ENCODE peak calls at places on chromosomes 13 and 19, in nine cellular contexts. One of them, this sample, is unnamed.

GRCh38 chr19:11010041-11010440 is 49.2 kb downstream of the SMARCA4 start:
- DNase-seq in CD8-positive, alpha-beta memory T cell: no peak
- DNase-seq in body of pancreas: no peak
- DNase-seq in aorta: no peak
- DNase-seq in Peyer's patch: no peak
- DNase-seq in HCT116: no peak
- DNase-seq in colonic mucosa: no peak
- DNase-seq in left ventricle myocardium inferior: no peak
- DNase-seq in endodermal cell: no peak
- DNase-seq in this sample: no peak

GRCh38 chr19:48999481-49000325 is 6.0 kb downstream of the RUVBL2 start:
- DNase-seq in HCT116: no peak
- DNase-seq in endodermal cell: peak; percentile 95
- DNase-seq in CD8-positive, alpha-beta memory T cell: peak; percentile 44
- DNase-seq in Peyer's patch: peak; percentile 41
- DNase-seq in left ventricle myocardium inferior: peak; percentile 38
- DNase-seq in body of pancreas: peak; percentile 51
- DNase-seq in colonic mucosa: peak; percentile 66
- DNase-seq in aorta: peak; percentile 77
- DNase-seq in this sample: no peak

GRCh38 chr19:11265785-11266236 is 3.5 kb upstream of the DOCK6 start:
- DNase-seq in HCT116: peak; percentile 56
- DNase-seq in aorta: no peak
- DNase-seq in Peyer's patch: no peak
- DNase-seq in colonic mucosa: peak; percentile 97
- DNase-seq in left ventricle myocardium inferior: no peak
- DNase-seq in endodermal cell: no peak
- DNase-seq in body of pancreas: peak; percentile 93
- DNase-seq in CD8-positive, alpha-beta memory T cell: no peak
- DNase-seq in this sample: no peak

GRCh38 chr13:51590966-51591627 is 6.8 kb downstream of the WDFY2 start:
- DNase-seq in body of pancreas: peak; percentile 50
- DNase-seq in CD8-positive, alpha-beta memory T cell: no peak
- DNase-seq in colonic mucosa: no peak
- DNase-seq in HCT116: no peak
- DNase-seq in Peyer's patch: no peak
- DNase-seq in aorta: no peak
- DNase-seq in endodermal cell: no peak
- DNase-seq in left ventricle myocardium inferior: no peak
- DNase-seq in this sample: no peak

GRCh38 chr13:114263590-114263989 is 17.8 kb upstream of the UPF3A start:
- DNase-seq in CD8-positive, alpha-beta memory T cell: peak; percentile 76
- DNase-seq in aorta: no peak
- DNase-seq in body of pancreas: no peak
- DNase-seq in colonic mucosa: no peak
- DNase-seq in HCT116: no peak
- DNase-seq in Peyer's patch: no peak
- DNase-seq in endodermal cell: no peak
- DNase-seq in left ventricle myocardium inferior: no peak
- DNase-seq in this sample: no peak

GRCh38 chr13:46146898-46147297 is 35.1 kb downstream of the LCP1 start:
- DNase-seq in HCT116: no peak
- DNase-seq in body of pancreas: no peak
- DNase-seq in aorta: no peak
- DNase-seq in Peyer's patch: no peak
- DNase-seq in left ventricle myocardium inferior: no peak
- DNase-seq in CD8-positive, alpha-beta memory T cell: no peak
- DNase-seq in colonic mucosa: no peak
- DNase-seq in endodermal cell: peak; percentile 76
- DNase-seq in this sample: no peak

GRCh38 chr13:27263438-27263837 is 7.2 kb upstream of the RASL11A start:
- DNase-seq in left ventricle myocardium inferior: no peak
- DNase-seq in aorta: no peak
- DNase-seq in body of pancreas: no peak
- DNase-seq in HCT116: no peak
- DNase-seq in Peyer's patch: no peak
- DNase-seq in CD8-positive, alpha-beta memory T cell: no peak
- DNase-seq in colonic mucosa: no peak
- DNase-seq in endodermal cell: no peak
- DNase-seq in this sample: no peak

GRCh38 chr19:18027151-18027550 is 19.2 kb downstream of the ARRDC2 start:
- DNase-seq in endodermal cell: no peak
- DNase-seq in aorta: no peak
- DNase-seq in CD8-positive, alpha-beta memory T cell: no peak
- DNase-seq in HCT116: no peak
- DNase-seq in body of pancreas: no peak
- DNase-seq in colonic mucosa: no peak
- DNase-seq in left ventricle myocardium inferior: no peak
- DNase-seq in Peyer's patch: no peak
- DNase-seq in this sample: no peak

GRCh38 chr13:113837554-113838355 is 26.1 kb downstream of the GAS6 start:
- DNase-seq in CD8-positive, alpha-beta memory T cell: no peak
- DNase-seq in body of pancreas: peak; percentile 96
- DNase-seq in left ventricle myocardium inferior: peak; percentile 96
- DNase-seq in Peyer's patch: peak; percentile 52
- DNase-seq in HCT116: peak; percentile 67
- DNase-seq in aorta: peak; percentile 97
- DNase-seq in colonic mucosa: peak; percentile 86
- DNase-seq in endodermal cell: peak; percentile 86
- DNase-seq in this sample: no peak

GRCh38 chr19:51501594-51502263 is at the start of gene SIGLEC12:
- DNase-seq in left ventricle myocardium inferior: peak; percentile 33
- DNase-seq in aorta: peak; percentile 76
- DNase-seq in colonic mucosa: peak; percentile 24
- DNase-seq in endodermal cell: no peak
- DNase-seq in body of pancreas: no peak
- DNase-seq in HCT116: no peak
- DNase-seq in CD8-positive, alpha-beta memory T cell: no peak
- DNase-seq in Peyer's patch: peak; percentile 62
- DNase-seq in this sample: no peak

GRCh38 chr13:77565635-77566034 is 30.1 kb downstream of the SCEL start:
- DNase-seq in Peyer's patch: no peak
- DNase-seq in endodermal cell: no peak
- DNase-seq in left ventricle myocardium inferior: no peak
- DNase-seq in colonic mucosa: no peak
- DNase-seq in body of pancreas: no peak
- DNase-seq in CD8-positive, alpha-beta memory T cell: no peak
- DNase-seq in aorta: no peak
- DNase-seq in HCT116: peak; percentile 12
- DNase-seq in this sample: no peak

GRCh38 chr19:56942749-56943148 is 102.2 kb upstream of the PEG3 start:
- DNase-seq in Peyer's patch: no peak
- DNase-seq in body of pancreas: no peak
- DNase-seq in HCT116: no peak
- DNase-seq in aorta: peak; percentile 59
- DNase-seq in endodermal cell: peak; percentile 45
- DNase-seq in CD8-positive, alpha-beta memory T cell: no peak
- DNase-seq in colonic mucosa: peak; percentile 19
- DNase-seq in left ventricle myocardium inferior: peak; percentile 30
- DNase-seq in this sample: no peak
- H3K9me3 ChIP-seq in Peyer's patch: peaks cover 4% of the 10 kb centered on the region
- H3K9me3 ChIP-seq in body of pancreas: no peaks in the 10 kb centered on the region
- H3K9me3 ChIP-seq in HCT116: peaks cover 13% of the 10 kb centered on the region
- H3K9me3 ChIP-seq in aorta: peaks cover 4% of the 10 kb centered on the region
- H3K9me3 ChIP-seq in endodermal cell: peaks cover 65% of the 10 kb centered on the region
- H3K9me3 ChIP-seq in CD8-positive, alpha-beta memory T cell: no peaks in the 10 kb centered on the region
- H3K9me3 ChIP-seq in colonic mucosa: no peaks in the 10 kb centered on the region
- H3K9me3 ChIP-seq in left ventricle myocardium inferior: peaks cover 6% of the 10 kb centered on the region
- H3K9me3 ChIP-seq in this sample: no peaks in the 10 kb centered on the region

GRCh38 chr19:2014731-2015610 is 543 bp downstream of the BTBD2 start:
- DNase-seq in aorta: no peak
- DNase-seq in CD8-positive, alpha-beta memory T cell: peak; percentile 28
- DNase-seq in colonic mucosa: no peak
- DNase-seq in Peyer's patch: no peak
- DNase-seq in left ventricle myocardium inferior: no peak
- DNase-seq in HCT116: no peak
- DNase-seq in body of pancreas: no peak
- DNase-seq in endodermal cell: peak; percentile 68
- DNase-seq in this sample: no peak
- H3K27ac ChIP-seq in aorta: no peak overlapping the region
- H3K27ac ChIP-seq in CD8-positive, alpha-beta memory T cell: peak overlapping the region; percentile 1
- H3K27ac ChIP-seq in colonic mucosa: no peak overlapping the region
- H3K27ac ChIP-seq in Peyer's patch: peak overlapping the region; percentile 83
- H3K27ac ChIP-seq in left ventricle myocardium inferior: peak overlapping the region; percentile 77
- H3K27ac ChIP-seq in HCT116: peak overlapping the region; percentile 80
- H3K27ac ChIP-seq in body of pancreas: peak overlapping the region; percentile 65
- H3K27ac ChIP-seq in endodermal cell: no peak overlapping the region
- H3K27ac ChIP-seq in this sample: peak overlapping the region; percentile 74

GRCh38 chr13:57264965-57265364 is 98.0 kb downstream of the PRR20E start:
- DNase-seq in HCT116: no peak
- DNase-seq in endodermal cell: no peak
- DNase-seq in colonic mucosa: no peak
- DNase-seq in aorta: no peak
- DNase-seq in left ventricle myocardium inferior: no peak
- DNase-seq in CD8-positive, alpha-beta memory T cell: no peak
- DNase-seq in body of pancreas: no peak
- DNase-seq in Peyer's patch: no peak
- DNase-seq in this sample: no peak
- H3K9me3 ChIP-seq in HCT116: peaks cover 16% of the 10 kb centered on the region
- H3K9me3 ChIP-seq in endodermal cell: no peaks in the 10 kb centered on the region
- H3K9me3 ChIP-seq in colonic mucosa: no peaks in the 10 kb centered on the region
- H3K9me3 ChIP-seq in aorta: no peaks in the 10 kb centered on the region
- H3K9me3 ChIP-seq in left ventricle myocardium inferior: peaks cover 26% of the 10 kb centered on the region
- H3K9me3 ChIP-seq in CD8-positive, alpha-beta memory T cell: no peaks in the 10 kb centered on the region
- H3K9me3 ChIP-seq in body of pancreas: no peaks in the 10 kb centered on the region
- H3K9me3 ChIP-seq in Peyer's patch: no peaks in the 10 kb centered on the region
- H3K9me3 ChIP-seq in this sample: no peaks in the 10 kb centered on the region

GRCh38 chr13:67367385-67367784 is 137.2 kb upstream of the PCDH9 start:
- DNase-seq in left ventricle myocardium inferior: no peak
- DNase-seq in body of pancreas: no peak
- DNase-seq in aorta: no peak
- DNase-seq in CD8-positive, alpha-beta memory T cell: no peak
- DNase-seq in HCT116: no peak
- DNase-seq in endodermal cell: no peak
- DNase-seq in Peyer's patch: no peak
- DNase-seq in colonic mucosa: no peak
- DNase-seq in this sample: no peak

GRCh38 chr13:67372868-67373464 is 142.8 kb upstream of the PCDH9 start:
- DNase-seq in HCT116: no peak
- DNase-seq in Peyer's patch: no peak
- DNase-seq in CD8-positive, alpha-beta memory T cell: no peak
- DNase-seq in endodermal cell: no peak
- DNase-seq in aorta: no peak
- DNase-seq in left ventricle myocardium inferior: no peak
- DNase-seq in body of pancreas: no peak
- DNase-seq in colonic mucosa: no peak
- DNase-seq in this sample: no peak

GRCh38 chr13:67374391-67374790 is 144.3 kb upstream of the PCDH9 start:
- DNase-seq in body of pancreas: no peak
- DNase-seq in HCT116: no peak
- DNase-seq in aorta: no peak
- DNase-seq in left ventricle myocardium inferior: no peak
- DNase-seq in colonic mucosa: no peak
- DNase-seq in Peyer's patch: no peak
- DNase-seq in endodermal cell: no peak
- DNase-seq in CD8-positive, alpha-beta memory T cell: no peak
- DNase-seq in this sample: no peak

GRCh38 chr13:67366533-67366932 is 136.4 kb upstream of the PCDH9 start:
- DNase-seq in body of pancreas: no peak
- DNase-seq in HCT116: peak; percentile 1
- DNase-seq in CD8-positive, alpha-beta memory T cell: no peak
- DNase-seq in Peyer's patch: no peak
- DNase-seq in colonic mucosa: no peak
- DNase-seq in left ventricle myocardium inferior: no peak
- DNase-seq in endodermal cell: no peak
- DNase-seq in aorta: no peak
- DNase-seq in this sample: no peak

DNA sequence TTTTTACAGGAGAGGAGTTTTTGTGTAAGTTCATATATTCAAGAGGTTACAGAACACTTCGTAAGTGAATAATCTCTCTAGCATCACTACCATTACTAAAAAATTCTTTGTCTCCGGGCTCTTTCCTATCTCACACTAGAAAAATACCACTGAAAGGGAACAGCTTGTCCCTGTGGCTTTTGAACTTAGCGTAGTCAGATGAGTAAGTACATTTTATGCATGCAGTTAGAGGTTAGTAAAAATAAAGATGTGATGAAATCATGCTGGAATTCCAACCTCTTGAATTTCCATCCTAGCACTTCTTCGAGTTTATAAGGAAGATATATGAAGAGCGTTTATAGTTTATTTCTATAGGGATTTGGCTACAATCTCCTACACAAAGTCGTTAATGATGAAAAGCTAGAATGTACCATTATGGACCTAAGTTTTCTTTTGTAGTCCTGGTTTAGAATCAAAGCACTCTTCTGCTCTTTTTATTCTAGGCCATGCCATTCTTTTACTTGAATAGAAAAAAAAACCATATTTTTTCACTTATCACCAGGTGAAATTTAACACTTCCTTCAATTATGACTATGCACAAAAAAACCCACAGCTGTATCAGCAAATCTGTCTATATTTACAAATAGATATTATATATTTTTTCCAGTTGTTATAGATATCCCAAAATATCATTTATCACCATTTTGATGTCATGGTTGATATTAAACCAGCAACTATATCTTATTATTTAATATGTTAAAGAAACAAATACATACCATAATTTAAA is 139.9 kb upstream of the PCDH9 start:
- DNase-seq in Peyer's patch: no peak
- DNase-seq in endodermal cell: no peak
- DNase-seq in colonic mucosa: no peak
- DNase-seq in HCT116: no peak
- DNase-seq in CD8-positive, alpha-beta memory T cell: no peak
- DNase-seq in aorta: no peak
- DNase-seq in left ventricle myocardium inferior: no peak
- DNase-seq in body of pancreas: no peak
- DNase-seq in this sample: no peak
- H3K27ac ChIP-seq in Peyer's patch: no peak overlapping the region
- H3K27ac ChIP-seq in endodermal cell: no peak overlapping the region
- H3K27ac ChIP-seq in colonic mucosa: no peak overlapping the region
- H3K27ac ChIP-seq in HCT116: no peak overlapping the region
- H3K27ac ChIP-seq in CD8-positive, alpha-beta memory T cell: no peak overlapping the region
- H3K27ac ChIP-seq in aorta: no peak overlapping the region
- H3K27ac ChIP-seq in left ventricle myocardium inferior: peak overlapping the region; percentile 18
- H3K27ac ChIP-seq in body of pancreas: no peak overlapping the region
- H3K27ac ChIP-seq in this sample: no peak overlapping the region

DNA sequence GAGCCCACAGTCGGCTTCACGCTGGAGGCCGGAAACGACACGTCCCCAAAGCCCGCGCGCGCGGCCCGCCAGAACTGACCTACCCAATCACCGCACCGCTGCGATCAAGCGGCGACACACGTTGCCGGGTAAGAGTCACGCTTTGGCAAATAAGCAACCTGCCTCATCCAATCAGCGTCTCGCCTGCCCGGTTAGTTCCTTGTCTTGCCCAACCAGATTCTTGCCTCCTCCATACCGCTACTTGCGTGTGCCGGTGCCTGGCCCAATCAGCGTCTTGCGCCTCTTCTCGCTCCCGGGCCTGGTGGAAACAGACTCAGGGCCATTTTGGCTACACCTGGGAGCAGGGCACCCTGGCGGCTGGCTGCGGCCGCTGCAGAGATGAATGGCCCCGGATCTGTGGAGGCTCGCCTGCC is 11.6 kb upstream of the ZNF544 start:
- DNase-seq in colonic mucosa: no peak
- DNase-seq in left ventricle myocardium inferior: no peak
- DNase-seq in CD8-positive, alpha-beta memory T cell: no peak
- DNase-seq in body of pancreas: no peak
- DNase-seq in Peyer's patch: no peak
- DNase-seq in HCT116: no peak
- DNase-seq in aorta: no peak
- DNase-seq in endodermal cell: no peak
- DNase-seq in this sample: no peak
- H3K9me3 ChIP-seq in colonic mucosa: peaks cover 13% of the 10 kb centered on the region
- H3K9me3 ChIP-seq in left ventricle myocardium inferior: peaks cover 99% of the 10 kb centered on the region
- H3K9me3 ChIP-seq in CD8-positive, alpha-beta memory T cell: peaks cover 52% of the 10 kb centered on the region
- H3K9me3 ChIP-seq in body of pancreas: peaks cover 64% of the 10 kb centered on the region
- H3K9me3 ChIP-seq in Peyer's patch: peaks cover 60% of the 10 kb centered on the region
- H3K9me3 ChIP-seq in HCT116: peaks cover 32% of the 10 kb centered on the region
- H3K9me3 ChIP-seq in aorta: peaks cover 29% of the 10 kb centered on the region
- H3K9me3 ChIP-seq in endodermal cell: peaks cover 48% of the 10 kb centered on the region
- H3K9me3 ChIP-seq in this sample: peaks cover 68% of the 10 kb centered on the region

GRCh38 chr19:14494910-14495677 is 833 bp downstream of the GIPC1 start:
- DNase-seq in aorta: no peak
- DNase-seq in body of pancreas: no peak
- DNase-seq in endodermal cell: no peak
- DNase-seq in CD8-positive, alpha-beta memory T cell: no peak
- DNase-seq in colonic mucosa: peak; percentile 70
- DNase-seq in left ventricle myocardium inferior: no peak
- DNase-seq in Peyer's patch: no peak
- DNase-seq in HCT116: no peak
- DNase-seq in this sample: no peak
- H3K27ac ChIP-seq in aorta: no peak overlapping the region
- H3K27ac ChIP-seq in body of pancreas: peak overlapping the region; percentile 79
- H3K27ac ChIP-seq in endodermal cell: no peak overlapping the region
- H3K27ac ChIP-seq in CD8-positive, alpha-beta memory T cell: peak overlapping the region; percentile 51
- H3K27ac ChIP-seq in colonic mucosa: peak overlapping the region; percentile 95
- H3K27ac ChIP-seq in left ventricle myocardium inferior: peak overlapping the region; percentile 83
- H3K27ac ChIP-seq in Peyer's patch: peak overlapping the region; percentile 78
- H3K27ac ChIP-seq in HCT116: peak overlapping the region; percentile 58
- H3K27ac ChIP-seq in this sample: peak overlapping the region; percentile 77

This sample was measured in vagina.